ENCODE peak calls at places on chromosomes 13 and 19, in seven cellular contexts. L is AG08395; Z is stimulated activated CD4-positive, alpha-beta T cell treated with anti-CD3 and anti-CD28 coated beads, TNF-alpha, amount 100 ng/mL, for 24 hours; Q is GM04503; W is osteoblast; N is RWPE1; X is PC-3. P is an unnamed sample.

GRCh38 chr19:10899171-10899653 is 27.9 kb downstream of the CARM1 start:
- DNase-seq in L (no peak), Z (no peak), Q (no peak), W (peak; percentile 30), N (peak; percentile 68), X (peak; percentile 95), P (no peak)

GRCh38 chr13:75139291-75139690 is 342.7 kb downstream of the TBC1D4 start:
- DNase-seq in L (no peak), Z (no peak), Q (no peak), W (no peak), N (no peak), X (peak; percentile 22), P (no peak)

GRCh38 chr13:26019881-26020535 is 31.8 kb downstream of the SHISA2 start:
- DNase-seq in L (peak; percentile 63), Z (no peak), Q (peak; percentile 4), W (peak; percentile 90), N (no peak), X (peak; percentile 67), P (no peak)

GRCh38 chr13:42078113-42078769 is 29.8 kb downstream of the DGKH start:
- DNase-seq in L (peak; percentile 9), Z (no peak), Q (no peak), W (no peak), N (no peak), X (no peak), P (no peak)

GRCh38 chr13:81001828-81002385 is 661.0 kb upstream of the SPRY2 start:
- DNase-seq in L (no peak), Z (no peak), Q (no peak), W (no peak), N (no peak), X (no peak), P (no peak)

GRCh38 chr13:113729329-113730019 is 29.6 kb upstream of the TMEM255B start:
- DNase-seq in L (peak; percentile 33), Z (no peak), Q (no peak), W (no peak), N (no peak), X (no peak), P (no peak)

GRCh38 chr19:33293255-33294057 is 8.9 kb downstream of the CEBPA start:
- DNase-seq in L (peak; percentile 86), Z (no peak), Q (peak; percentile 71), W (peak; percentile 99), N (peak; percentile 80), X (peak; percentile 75), P (no peak)

GRCh38 chr13:43908156-43909126 is 28.7 kb downstream of the LACC1 start:
- DNase-seq in L (peak; percentile 28), Z (no peak), Q (no peak), W (no peak), N (peak; percentile 39), X (peak; percentile 79), P (no peak)

GRCh38 chr19:35116085-35116801 is 620 bp downstream of the FXYD3 start:
- DNase-seq in L (no peak), Z (no peak), Q (no peak), W (no peak), N (peak; percentile 78), X (peak; percentile 76), P (no peak)

GRCh38 chr13:113785051-113786010 is 26.3 kb downstream of the TMEM255B start:
- DNase-seq in L (peak; percentile 74), Z (no peak), Q (peak; percentile 46), W (peak; percentile 95), N (peak; percentile 88), X (peak; percentile 97), P (no peak)

GRCh38 chr19:5154799-5155426 is 185.7 kb downstream of the PTPRS start:
- DNase-seq in L (no peak), Z (no peak), Q (no peak), W (peak; percentile 93), N (no peak), X (no peak), P (no peak)

GRCh38 chr19:13640611-13641010 is 123.7 kb upstream of the MRI1 start:
- DNase-seq in L (no peak), Z (no peak), Q (no peak), W (no peak), N (no peak), X (no peak), P (no peak)

GRCh38 chr19:39936020-39936419 is 1.6 kb upstream of the FCGBP start:
- DNase-seq in L (no peak), Z (no peak), Q (no peak), W (no peak), N (no peak), X (no peak), P (no peak)

GRCh38 chr13:109301711-109302110 is 484.7 kb downstream of the IRS2 start:
- DNase-seq in L (no peak), Z (no peak), Q (no peak), W (no peak), N (no peak), X (no peak), P (no peak)

GRCh38 chr19:3760871-3761361 is 576 bp downstream of the APBA3 start:
- DNase-seq in L (no peak), Z (no peak), Q (no peak), W (no peak), N (no peak), X (no peak), P (peak; percentile 48)

GRCh38 chr13:39496487-39496998 is 106.5 kb downstream of the LHFPL6 start:
- DNase-seq in L (no peak), Z (no peak), Q (no peak), W (no peak), N (no peak), X (no peak), P (no peak)

GRCh38 chr13:42981853-42982252 is 10.2 kb downstream of the EPSTI1 start:
- DNase-seq in L (no peak), Z (no peak), Q (no peak), W (no peak), N (no peak), X (peak; percentile 25), P (no peak)

GRCh38 chr13:59906413-59907027 is 257.2 kb downstream of the DIAPH3 start:
- DNase-seq in L (peak; percentile 38), Z (no peak), Q (no peak), W (peak; percentile 52), N (peak; percentile 6), X (peak; percentile 41), P (no peak)

GRCh38 chr19:44634785-44635184 is 8.9 kb upstream of the PVR start:
- DNase-seq in L (no peak), Z (no peak), Q (no peak), W (no peak), N (no peak), X (no peak), P (no peak)

GRCh38 chr19:55461974-55462628 is 659 bp upstream of the ISOC2 start:
- DNase-seq in L (peak; percentile 45), Z (no peak), Q (no peak), W (no peak), N (no peak), X (peak; percentile 44), P (no peak)

GRCh38 chr19:55451522-55452380 is 8.7 kb upstream of the SHISA7 start:
- DNase-seq in L (no peak), Z (no peak), Q (no peak), W (no peak), N (no peak), X (no peak), P (no peak)

GRCh38 chr13:48068036-48068435 is 26.9 kb downstream of the MED4 start:
- DNase-seq in L (no peak), Z (no peak), Q (no peak), W (no peak), N (no peak), X (no peak), P (no peak)

GRCh38 chr13:111267205-111267604 is 53.2 kb upstream of the TEX29 start:
- DNase-seq in L (no peak), Z (no peak), Q (no peak), W (no peak), N (no peak), X (no peak), P (no peak)

GRCh38 chr13:28590450-28590849 is 68.5 kb upstream of the POMP start:
- DNase-seq in L (no peak), Z (no peak), Q (no peak), W (no peak), N (no peak), X (no peak), P (no peak)

GRCh38 chr13:74450976-74451375 is 316.8 kb upstream of the KLF12 start:
- DNase-seq in L (peak; percentile 54), Z (no peak), Q (no peak), W (no peak), N (no peak), X (no peak), P (no peak)